ENCODE peak calls at places on chromosomes 16 and 17, in four cellular contexts. One of them, this sample, is unnamed.

GRCh38 chr16:23155445-23156049 is 6.3 kb upstream of the USP31 start:
- DNase-seq in effector CD4-positive, alpha-beta T cell: no peak
- DNase-seq in Kasumi-1: no peak
- DNase-seq in GM04504: no peak
- DNase-seq in this sample: peak; percentile 5

GRCh38 chr17:69342896-69343644 is 16.1 kb upstream of the ABCA5 start:
- DNase-seq in GM04504: no peak
- DNase-seq in effector CD4-positive, alpha-beta T cell: no peak
- DNase-seq in Kasumi-1: no peak
- DNase-seq in this sample: no peak

GRCh38 chr16:20984019-20984418 is 83.4 kb downstream of the LYRM1 start:
- DNase-seq in GM04504: no peak
- DNase-seq in effector CD4-positive, alpha-beta T cell: no peak
- DNase-seq in Kasumi-1: no peak
- DNase-seq in this sample: no peak

GRCh38 chr17:50668025-50668837 is 33.5 kb downstream of the ABCC3 start:
- DNase-seq in GM04504: no peak
- DNase-seq in effector CD4-positive, alpha-beta T cell: no peak
- DNase-seq in Kasumi-1: no peak
- DNase-seq in this sample: no peak

GRCh38 chr17:986322-986929 is 6.8 kb upstream of the NXN start:
- DNase-seq in effector CD4-positive, alpha-beta T cell: no peak
- DNase-seq in Kasumi-1: no peak
- DNase-seq in GM04504: no peak
- DNase-seq in this sample: no peak

GRCh38 chr16:51542856-51543510 is 391.9 kb upstream of the SALL1 start:
- DNase-seq in GM04504: no peak
- DNase-seq in effector CD4-positive, alpha-beta T cell: no peak
- DNase-seq in Kasumi-1: no peak
- DNase-seq in this sample: no peak

GRCh38 chr16:69443809-69444611 is 19.6 kb downstream of the CYB5B start:
- DNase-seq in GM04504: peak; percentile 32
- DNase-seq in effector CD4-positive, alpha-beta T cell: no peak
- DNase-seq in Kasumi-1: peak; percentile 14
- DNase-seq in this sample: no peak

GRCh38 chr16:29820730-29821662 is 734 bp downstream of the MVP start:
- DNase-seq in GM04504: no peak
- DNase-seq in Kasumi-1: no peak
- DNase-seq in effector CD4-positive, alpha-beta T cell: no peak
- DNase-seq in this sample: no peak

GRCh38 chr17:44110011-44110686 is 13.3 kb downstream of the HDAC5 start:
- DNase-seq in GM04504: no peak
- DNase-seq in Kasumi-1: no peak
- DNase-seq in effector CD4-positive, alpha-beta T cell: no peak
- DNase-seq in this sample: no peak

GRCh38 chr16:89105599-89106151 is 12.0 kb downstream of the ACSF3 start:
- DNase-seq in GM04504: no peak
- DNase-seq in effector CD4-positive, alpha-beta T cell: no peak
- DNase-seq in Kasumi-1: no peak
- DNase-seq in this sample: no peak

GRCh38 chr16:72833491-72833890 is 214.4 kb downstream of the ZFHX3 start:
- DNase-seq in GM04504: no peak
- DNase-seq in effector CD4-positive, alpha-beta T cell: no peak
- DNase-seq in Kasumi-1: no peak
- DNase-seq in this sample: no peak

GRCh38 chr17:51479303-51479702 is 219.0 kb downstream of the UTP18 start:
- DNase-seq in GM04504: no peak
- DNase-seq in Kasumi-1: no peak
- DNase-seq in effector CD4-positive, alpha-beta T cell: no peak
- DNase-seq in this sample: no peak

GRCh38 chr16:89924298-89924924 is 1.3 kb downstream of the TUBB3 start:
- DNase-seq in effector CD4-positive, alpha-beta T cell: peak; percentile 21
- DNase-seq in Kasumi-1: peak; percentile 51
- DNase-seq in GM04504: no peak
- DNase-seq in this sample: peak; percentile 7

GRCh38 chr16:87947356-87948118 is 3.7 kb upstream of the BANP start:
- DNase-seq in GM04504: no peak
- DNase-seq in Kasumi-1: no peak
- DNase-seq in effector CD4-positive, alpha-beta T cell: no peak
- DNase-seq in this sample: no peak

GRCh38 chr16:30555848-30556473 is 2.2 kb downstream of the ZNF764 start:
- DNase-seq in effector CD4-positive, alpha-beta T cell: no peak
- DNase-seq in GM04504: no peak
- DNase-seq in Kasumi-1: no peak
- DNase-seq in this sample: no peak

GRCh38 chr17:66900126-66901010 is 64.1 kb upstream of the CACNG4 start:
- DNase-seq in effector CD4-positive, alpha-beta T cell: no peak
- DNase-seq in GM04504: no peak
- DNase-seq in Kasumi-1: peak; percentile 62
- DNase-seq in this sample: no peak

GRCh38 chr16:68450741-68451140 is 2.4 kb upstream of the SMPD3 start:
- DNase-seq in GM04504: no peak
- DNase-seq in effector CD4-positive, alpha-beta T cell: no peak
- DNase-seq in Kasumi-1: no peak
- DNase-seq in this sample: no peak

GRCh38 chr16:23290189-23291062 is 11.7 kb upstream of the SCNN1B start:
- DNase-seq in effector CD4-positive, alpha-beta T cell: no peak
- DNase-seq in Kasumi-1: no peak
- DNase-seq in GM04504: no peak
- DNase-seq in this sample: no peak

GRCh38 chr16:15034266-15035162 is 21.4 kb downstream of the NTAN1 start:
- DNase-seq in GM04504: peak; percentile 38
- DNase-seq in Kasumi-1: no peak
- DNase-seq in effector CD4-positive, alpha-beta T cell: no peak
- DNase-seq in this sample: no peak

GRCh38 chr17:420479-421175 is 68.0 kb upstream of the RPH3AL start:
- DNase-seq in GM04504: no peak
- DNase-seq in effector CD4-positive, alpha-beta T cell: no peak
- DNase-seq in Kasumi-1: no peak
- DNase-seq in this sample: no peak

GRCh38 chr16:73713301-73713700 is 583.3 kb upstream of the PSMD7 start:
- DNase-seq in GM04504: no peak
- DNase-seq in effector CD4-positive, alpha-beta T cell: no peak
- DNase-seq in Kasumi-1: no peak
- DNase-seq in this sample: no peak

GRCh38 chr16:50458694-50459271 is 89.4 kb upstream of the NKD1 start:
- DNase-seq in GM04504: no peak
- DNase-seq in effector CD4-positive, alpha-beta T cell: no peak
- DNase-seq in Kasumi-1: no peak
- DNase-seq in this sample: no peak

This sample was measured in HL-60.